ENCODE peak calls at places on chromosome 10, in ten cellular contexts. One of them, this sample, is unnamed.

GRCh38 chr10:16155761-16156322 is 281.0 kb upstream of the PTER start:
- DNase-seq in hippocampal formation: no peak
- DNase-seq in SHP77 treated with DMSO at 0.1 percent for 48 hours: no peak
- DNase-seq in activated CD8-positive, alpha-beta memory T cell treated with anti-CD3 and anti-CD28 coated beads for 24 hours: no peak
- DNase-seq in non-pigmented ciliary epithelial cell: no peak
- DNase-seq in left lung: no peak
- DNase-seq in AG10803: no peak
- DNase-seq in type B pancreatic cell: no peak
- DNase-seq in GM13977: no peak
- DNase-seq in aorta: no peak
- DNase-seq in this sample: no peak

GRCh38 chr10:88154596-88155250 is 291.3 kb downstream of the PTEN start:
- DNase-seq in SHP77 treated with DMSO at 0.1 percent for 48 hours: no peak
- DNase-seq in GM13977: no peak
- DNase-seq in type B pancreatic cell: no peak
- DNase-seq in activated CD8-positive, alpha-beta memory T cell treated with anti-CD3 and anti-CD28 coated beads for 24 hours: no peak
- DNase-seq in left lung: no peak
- DNase-seq in non-pigmented ciliary epithelial cell: no peak
- DNase-seq in aorta: no peak
- DNase-seq in hippocampal formation: no peak
- DNase-seq in AG10803: peak; percentile 78
- DNase-seq in this sample: no peak

GRCh38 chr10:52597189-52597863 is 175.3 kb downstream of the MBL2 start:
- DNase-seq in type B pancreatic cell: no peak
- DNase-seq in left lung: no peak
- DNase-seq in aorta: no peak
- DNase-seq in activated CD8-positive, alpha-beta memory T cell treated with anti-CD3 and anti-CD28 coated beads for 24 hours: no peak
- DNase-seq in GM13977: no peak
- DNase-seq in hippocampal formation: no peak
- DNase-seq in SHP77 treated with DMSO at 0.1 percent for 48 hours: no peak
- DNase-seq in non-pigmented ciliary epithelial cell: no peak
- DNase-seq in AG10803: no peak
- DNase-seq in this sample: no peak

GRCh38 chr10:31262672-31263071 is 56.3 kb upstream of the ZEB1 start:
- DNase-seq in SHP77 treated with DMSO at 0.1 percent for 48 hours: no peak
- DNase-seq in non-pigmented ciliary epithelial cell: no peak
- DNase-seq in GM13977: no peak
- DNase-seq in aorta: peak; percentile 53
- DNase-seq in AG10803: peak; percentile 92
- DNase-seq in hippocampal formation: no peak
- DNase-seq in type B pancreatic cell: no peak
- DNase-seq in activated CD8-positive, alpha-beta memory T cell treated with anti-CD3 and anti-CD28 coated beads for 24 hours: no peak
- DNase-seq in left lung: no peak
- DNase-seq in this sample: no peak

GRCh38 chr10:103278862-103279298 is 1.9 kb downstream of the INA start:
- DNase-seq in hippocampal formation: no peak
- DNase-seq in AG10803: peak; percentile 32
- DNase-seq in type B pancreatic cell: peak; percentile 79
- DNase-seq in left lung: no peak
- DNase-seq in SHP77 treated with DMSO at 0.1 percent for 48 hours: no peak
- DNase-seq in non-pigmented ciliary epithelial cell: no peak
- DNase-seq in GM13977: peak; percentile 57
- DNase-seq in aorta: peak; percentile 61
- DNase-seq in activated CD8-positive, alpha-beta memory T cell treated with anti-CD3 and anti-CD28 coated beads for 24 hours: peak; percentile 74
- DNase-seq in this sample: no peak

GRCh38 chr10:36183056-36183455 is 541.0 kb upstream of the FZD8 start:
- DNase-seq in GM13977: no peak
- DNase-seq in AG10803: no peak
- DNase-seq in activated CD8-positive, alpha-beta memory T cell treated with anti-CD3 and anti-CD28 coated beads for 24 hours: no peak
- DNase-seq in left lung: no peak
- DNase-seq in non-pigmented ciliary epithelial cell: no peak
- DNase-seq in hippocampal formation: no peak
- DNase-seq in type B pancreatic cell: no peak
- DNase-seq in SHP77 treated with DMSO at 0.1 percent for 48 hours: no peak
- DNase-seq in aorta: no peak
- DNase-seq in this sample: no peak

GRCh38 chr10:32963102-32963501 is 5.1 kb upstream of the ITGB1 start:
- DNase-seq in activated CD8-positive, alpha-beta memory T cell treated with anti-CD3 and anti-CD28 coated beads for 24 hours: no peak
- DNase-seq in type B pancreatic cell: no peak
- DNase-seq in hippocampal formation: no peak
- DNase-seq in left lung: no peak
- DNase-seq in aorta: no peak
- DNase-seq in AG10803: peak; percentile 80
- DNase-seq in non-pigmented ciliary epithelial cell: peak; percentile 63
- DNase-seq in SHP77 treated with DMSO at 0.1 percent for 48 hours: no peak
- DNase-seq in GM13977: no peak
- DNase-seq in this sample: no peak

GRCh38 chr10:87660484-87661133 is 931 bp downstream of the PAPSS2 start:
- DNase-seq in aorta: peak; percentile 73
- DNase-seq in AG10803: peak; percentile 34
- DNase-seq in left lung: no peak
- DNase-seq in activated CD8-positive, alpha-beta memory T cell treated with anti-CD3 and anti-CD28 coated beads for 24 hours: no peak
- DNase-seq in SHP77 treated with DMSO at 0.1 percent for 48 hours: no peak
- DNase-seq in type B pancreatic cell: no peak
- DNase-seq in non-pigmented ciliary epithelial cell: no peak
- DNase-seq in GM13977: no peak
- DNase-seq in hippocampal formation: no peak
- DNase-seq in this sample: no peak

GRCh38 chr10:31157125-31157983 is 125.7 kb upstream of the ZNF438 start:
- DNase-seq in GM13977: no peak
- DNase-seq in hippocampal formation: peak; percentile 43
- DNase-seq in SHP77 treated with DMSO at 0.1 percent for 48 hours: peak; percentile 67
- DNase-seq in non-pigmented ciliary epithelial cell: peak; percentile 34
- DNase-seq in aorta: peak; percentile 78
- DNase-seq in AG10803: peak; percentile 88
- DNase-seq in type B pancreatic cell: no peak
- DNase-seq in left lung: peak; percentile 69
- DNase-seq in activated CD8-positive, alpha-beta memory T cell treated with anti-CD3 and anti-CD28 coated beads for 24 hours: no peak
- DNase-seq in this sample: no peak

GRCh38 chr10:110420401-110421193 is 77.1 kb upstream of the DUSP5 start:
- DNase-seq in non-pigmented ciliary epithelial cell: no peak
- DNase-seq in AG10803: peak; percentile 41
- DNase-seq in hippocampal formation: no peak
- DNase-seq in SHP77 treated with DMSO at 0.1 percent for 48 hours: no peak
- DNase-seq in type B pancreatic cell: no peak
- DNase-seq in aorta: peak; percentile 59
- DNase-seq in activated CD8-positive, alpha-beta memory T cell treated with anti-CD3 and anti-CD28 coated beads for 24 hours: no peak
- DNase-seq in GM13977: no peak
- DNase-seq in left lung: no peak
- DNase-seq in this sample: no peak

GRCh38 chr10:121368347-121369025 is 229.8 kb downstream of the FGFR2 start:
- DNase-seq in GM13977: no peak
- DNase-seq in type B pancreatic cell: no peak
- DNase-seq in activated CD8-positive, alpha-beta memory T cell treated with anti-CD3 and anti-CD28 coated beads for 24 hours: no peak
- DNase-seq in aorta: no peak
- DNase-seq in SHP77 treated with DMSO at 0.1 percent for 48 hours: no peak
- DNase-seq in non-pigmented ciliary epithelial cell: no peak
- DNase-seq in hippocampal formation: peak; percentile 23
- DNase-seq in AG10803: no peak
- DNase-seq in left lung: no peak
- DNase-seq in this sample: no peak

GRCh38 chr10:109887272-109887671 is 36.0 kb downstream of the XPNPEP1 start:
- DNase-seq in left lung: no peak
- DNase-seq in GM13977: no peak
- DNase-seq in activated CD8-positive, alpha-beta memory T cell treated with anti-CD3 and anti-CD28 coated beads for 24 hours: peak; percentile 15
- DNase-seq in aorta: no peak
- DNase-seq in SHP77 treated with DMSO at 0.1 percent for 48 hours: no peak
- DNase-seq in type B pancreatic cell: no peak
- DNase-seq in hippocampal formation: no peak
- DNase-seq in non-pigmented ciliary epithelial cell: no peak
- DNase-seq in AG10803: no peak
- DNase-seq in this sample: no peak

GRCh38 chr10:42933454-42934340 is 143.2 kb upstream of the RET start:
- DNase-seq in AG10803: no peak
- DNase-seq in SHP77 treated with DMSO at 0.1 percent for 48 hours: peak; percentile 97
- DNase-seq in type B pancreatic cell: peak; percentile 67
- DNase-seq in left lung: peak; percentile 82
- DNase-seq in activated CD8-positive, alpha-beta memory T cell treated with anti-CD3 and anti-CD28 coated beads for 24 hours: peak; percentile 70
- DNase-seq in non-pigmented ciliary epithelial cell: no peak
- DNase-seq in aorta: no peak
- DNase-seq in hippocampal formation: no peak
- DNase-seq in GM13977: no peak
- DNase-seq in this sample: no peak

This sample was measured in RWPE2.